ENCODE peak calls at places on chromosomes 7 and 10, in eight cellular contexts. M, W, X, O, B, G, H and C are unnamed samples.

GRCh38 chr10:80599424-80599847 is 61.7 kb downstream of the SH2D4B start:
- DNase-seq in X (no peak), G (no peak), H (peak; percentile 35), W (peak; percentile 61), O (peak; percentile 34), B (peak; percentile 76), M (no peak), C (no peak)

GRCh38 chr10:73812662-73813061 is 1.3 kb upstream of the NDST2 start:
- DNase-seq in M (no peak), X (no peak), H (no peak), O (no peak), B (no peak), W (no peak), G (no peak), C (no peak)

GRCh38 chr10:43395571-43396060 is 13.4 kb downstream of the HNRNPF start:
- DNase-seq in W (peak; percentile 57), O (no peak), G (no peak), H (peak; percentile 45), X (no peak), B (no peak), M (no peak), C (no peak)

GRCh38 chr7:90472805-90473540 is 3.5 kb downstream of the PTTG1IP2 start:
- DNase-seq in M (no peak), G (no peak), O (no peak), X (no peak), B (no peak), W (no peak), H (no peak), C (no peak)

GRCh38 chr7:7505936-7506335 is 29.7 kb downstream of the COL28A1 start:
- DNase-seq in W (no peak), M (no peak), O (no peak), X (no peak), H (no peak), G (no peak), B (no peak), C (no peak)

GRCh38 chr10:60048146-60048545 is 141.8 kb upstream of the CCDC6 start:
- DNase-seq in W (no peak), M (no peak), H (no peak), B (no peak), O (no peak), G (peak; percentile 36), X (no peak), C (no peak)

GRCh38 chr7:149776305-149776704 is 2.9 kb upstream of the ZNF467 start:
- DNase-seq in H (no peak), X (no peak), O (no peak), G (peak; percentile 68), B (peak; percentile 81), M (no peak), W (no peak), C (peak; percentile 90)

GRCh38 chr10:79275431-79275851 is 71.8 kb upstream of the PPIF start:
- DNase-seq in O (no peak), B (no peak), H (no peak), W (no peak), M (no peak), G (peak; percentile 61), X (no peak), C (no peak)

GRCh38 chr10:130141878-130142277 is 5.7 kb downstream of the GLRX3 start:
- DNase-seq in G (no peak), X (no peak), H (no peak), W (no peak), B (no peak), M (no peak), O (no peak), C (no peak)

GRCh38 chr10:62853710-62854109 is 37.5 kb upstream of the EGR2 start:
- DNase-seq in B (no peak), H (no peak), X (no peak), M (no peak), G (no peak), O (no peak), W (peak; percentile 75), C (no peak)